ENCODE peak calls at places on chromosomes 7 and 10, in nine cellular contexts. H, J, K, X, O, U, S, E and V are unnamed samples.

GRCh38 chr7:1920266-1920681 is 250.2 kb downstream of the ELFN1 start:
- DNase-seq in H (no peak), J (no peak), K (peak), X (no peak), O (no peak), U (no peak), S (no peak), E (no peak), V (no peak)

GRCh38 chr7:91051966-91052365 is 212.3 kb upstream of the FZD1 start:
- DNase-seq in H (no peak), J (no peak), K (no peak), X (no peak), O (no peak), U (no peak), S (no peak), E (no peak), V (no peak)

GRCh38 chr10:117002206-117002605 is 2.8 kb downstream of the SHTN1 start:
- DNase-seq in H (no peak), J (no peak), K (no peak), X (no peak), O (no peak), U (no peak), S (no peak), E (no peak), V (no peak)

GRCh38 chr10:17472481-17473227 is 18.3 kb upstream of the ST8SIA6 start:
- DNase-seq in H (no peak), J (no peak), K (no peak), X (no peak), O (no peak), U (no peak), S (no peak), E (no peak), V (no peak)

GRCh38 chr10:44393834-44394547 is 9.1 kb upstream of the CXCL12 start:
- DNase-seq in H (no peak), J (no peak), K (no peak), X (no peak), O (no peak), U (no peak), S (no peak), E (no peak), V (no peak)

GRCh38 chr10:128527730-128528129 is 401.5 kb upstream of the MKI67 start:
- DNase-seq in H (no peak), J (no peak), K (no peak), X (no peak), O (no peak), U (no peak), S (no peak), E (no peak), V (no peak)

GRCh38 chr10:22681783-22682183 is 32.6 kb downstream of the PIP4K2A start:
- DNase-seq in H (no peak), J (no peak), K (peak), X (no peak), O (no peak), U (peak), S (no peak), E (no peak), V (no peak)

GRCh38 chr7:2106506-2106905 is 126.2 kb downstream of the MAD1L1 start:
- DNase-seq in H (no peak), J (no peak), K (no peak), X (no peak), O (no peak), U (no peak), S (no peak), E (peak), V (no peak)

GRCh38 chr7:98378210-98378819 is 22.6 kb downstream of the BAIAP2L1 start:
- DNase-seq in H (no peak), J (no peak), K (no peak), X (no peak), O (no peak), U (no peak), S (no peak), E (no peak), V (no peak)

GRCh38 chr7:69932034-69932628 is 333.9 kb downstream of the AUTS2 start:
- DNase-seq in H (no peak), J (peak), K (no peak), X (no peak), O (peak), U (peak), S (no peak), E (peak), V (no peak)

GRCh38 chr7:74398426-74398825 is 55.3 kb upstream of the GTF2IRD1 start:
- DNase-seq in H (no peak), J (no peak), K (no peak), X (no peak), O (no peak), U (no peak), S (no peak), E (no peak), V (no peak)

GRCh38 chr10:104612577-104613205 is 28.4 kb upstream of the SORCS3 start:
- DNase-seq in H (no peak), J (no peak), K (no peak), X (no peak), O (no peak), U (no peak), S (no peak), E (no peak), V (no peak)

GRCh38 chr10:35375091-35375765 is 38.9 kb downstream of the CCNY start:
- DNase-seq in H (no peak), J (no peak), K (no peak), X (no peak), O (no peak), U (no peak), S (no peak), E (no peak), V (no peak)

GRCh38 chr10:50346947-50347346 is 95.6 kb upstream of the ASAH2 start:
- DNase-seq in H (no peak), J (no peak), K (no peak), X (no peak), O (no peak), U (no peak), S (no peak), E (no peak), V (no peak)

GRCh38 chr7:65448824-65449504 is 75.3 kb downstream of the ZNF92 start:
- DNase-seq in H (no peak), J (peak), K (no peak), X (no peak), O (no peak), U (no peak), S (no peak), E (no peak), V (no peak)

GRCh38 chr7:5643280-5643679 is 138.2 kb downstream of the RNF216 start:
- DNase-seq in H (no peak), J (no peak), K (peak), X (no peak), O (no peak), U (peak), S (no peak), E (no peak), V (no peak)

GRCh38 chr7:126574838-126575250 is 677.9 kb downstream of the GRM8 start:
- DNase-seq in H (no peak), J (peak), K (no peak), X (no peak), O (no peak), U (no peak), S (no peak), E (no peak), V (no peak)

GRCh38 chr7:117724898-117725297 is 148.3 kb downstream of the CTTNBP2 start:
- DNase-seq in H (no peak), J (no peak), K (no peak), X (no peak), O (no peak), U (no peak), S (no peak), E (no peak), V (no peak)

GRCh38 chr10:22003964-22004281 is 393 bp upstream of the DNAJC1 start:
- DNase-seq in H (no peak), J (no peak), K (no peak), X (no peak), O (no peak), U (no peak), S (no peak), E (no peak), V (no peak)

GRCh38 chr7:10637991-10638390 is 335.7 kb upstream of the PHF14 start:
- DNase-seq in H (no peak), J (no peak), K (no peak), X (no peak), O (no peak), U (no peak), S (no peak), E (no peak), V (no peak)

GRCh38 chr7:151472644-151473380 is 32.9 kb upstream of the CRYGN start:
- DNase-seq in H (no peak), J (no peak), K (no peak), X (no peak), O (no peak), U (no peak), S (no peak), E (no peak), V (peak)

GRCh38 chr7:3544202-3544601 is 243.2 kb downstream of the SDK1 start:
- DNase-seq in H (no peak), J (no peak), K (no peak), X (no peak), O (no peak), U (no peak), S (no peak), E (no peak), V (no peak)

GRCh38 chr10:127016331-127016730 is 111.1 kb downstream of the DOCK1 start:
- DNase-seq in H (no peak), J (no peak), K (no peak), X (no peak), O (no peak), U (no peak), S (no peak), E (no peak), V (no peak)

GRCh38 chr10:119541459-119542356 is 811 bp downstream of the RGS10 start:
- DNase-seq in H (peak), J (no peak), K (peak), X (no peak), O (no peak), U (no peak), S (peak), E (no peak), V (no peak)

GRCh38 chr10:70761727-70762350 is 23.3 kb downstream of the TBATA start:
- DNase-seq in H (no peak), J (no peak), K (no peak), X (no peak), O (no peak), U (no peak), S (no peak), E (no peak), V (no peak)

GRCh38 chr7:76509931-76510877 is at the start of gene UPK3B:
- DNase-seq in H (no peak), J (no peak), K (no peak), X (no peak), O (no peak), U (no peak), S (no peak), E (no peak), V (no peak)

GRCh38 chr7:83751217-83751616 is 102.3 kb upstream of the SEMA3E start:
- DNase-seq in H (no peak), J (peak), K (no peak), X (no peak), O (no peak), U (no peak), S (no peak), E (no peak), V (no peak)

GRCh38 chr7:39733881-39734571 is 110.7 kb downstream of the RALA start:
- DNase-seq in H (no peak), J (peak), K (peak), X (no peak), O (no peak), U (peak), S (no peak), E (no peak), V (no peak)

GRCh38 chr10:101538481-101538880 is 49.6 kb downstream of the POLL start:
- DNase-seq in H (no peak), J (no peak), K (no peak), X (peak), O (peak), U (no peak), S (no peak), E (no peak), V (no peak)

GRCh38 chr7:157601530-157601929 is 264.7 kb downstream of the DNAJB6 start:
- DNase-seq in H (no peak), J (no peak), K (no peak), X (no peak), O (no peak), U (no peak), S (no peak), E (peak), V (no peak)

GRCh38 chr7:41817386-41817785 is 114.5 kb upstream of the INHBA start:
- DNase-seq in H (no peak), J (peak), K (no peak), X (no peak), O (no peak), U (no peak), S (no peak), E (no peak), V (no peak)

GRCh38 chr7:130901209-130901783 is 167.3 kb upstream of the KLF14 start:
- DNase-seq in H (no peak), J (peak), K (no peak), X (no peak), O (no peak), U (peak), S (no peak), E (no peak), V (no peak)

GRCh38 chr10:42926831-42927230 is 144.2 kb downstream of the BMS1 start:
- DNase-seq in H (no peak), J (no peak), K (no peak), X (no peak), O (no peak), U (no peak), S (no peak), E (no peak), V (no peak)

GRCh38 chr10:11673346-11674330 is 62.2 kb upstream of the USP6NL start:
- DNase-seq in H (no peak), J (no peak), K (no peak), X (no peak), O (no peak), U (no peak), S (no peak), E (no peak), V (no peak)